ENCODE peak calls at places on chromosomes 16 and 17, in nine cellular contexts. One of them, this sample, is unnamed.

GRCh38 chr16:82043680-82044584 is 8.9 kb downstream of the HSD17B2 start:
- DNase-seq in IMR-90: peak
- DNase-seq in sigmoid colon: no peak
- DNase-seq in stomach: no peak
- DNase-seq in A549: no peak
- DNase-seq in prostate gland: no peak
- DNase-seq in body of pancreas: no peak
- DNase-seq in heart left ventricle: no peak
- DNase-seq in tibial nerve: no peak
- DNase-seq in this sample: no peak

GRCh38 chr17:53896047-53896446 is 73.3 kb downstream of the KIF2B start:
- DNase-seq in IMR-90: no peak
- DNase-seq in sigmoid colon: no peak
- DNase-seq in stomach: no peak
- DNase-seq in A549: no peak
- DNase-seq in prostate gland: no peak
- DNase-seq in body of pancreas: no peak
- DNase-seq in heart left ventricle: no peak
- DNase-seq in tibial nerve: no peak
- DNase-seq in this sample: no peak

GRCh38 chr17:69773081-69773480 is 301.9 kb upstream of the KCNJ16 start:
- DNase-seq in IMR-90: peak
- DNase-seq in sigmoid colon: no peak
- DNase-seq in stomach: no peak
- DNase-seq in A549: no peak
- DNase-seq in prostate gland: no peak
- DNase-seq in body of pancreas: no peak
- DNase-seq in heart left ventricle: no peak
- DNase-seq in tibial nerve: no peak
- DNase-seq in this sample: no peak

GRCh38 chr17:65092262-65092661 is 35.7 kb upstream of the GNA13 start:
- DNase-seq in IMR-90: peak
- DNase-seq in sigmoid colon: no peak
- DNase-seq in stomach: no peak
- DNase-seq in A549: peak
- DNase-seq in prostate gland: no peak
- DNase-seq in body of pancreas: no peak
- DNase-seq in heart left ventricle: no peak
- DNase-seq in tibial nerve: no peak
- DNase-seq in this sample: no peak

GRCh38 chr16:10937068-10937859 is 5.0 kb downstream of the DEXI start:
- DNase-seq in IMR-90: no peak
- DNase-seq in sigmoid colon: no peak
- DNase-seq in stomach: peak
- DNase-seq in A549: no peak
- DNase-seq in prostate gland: peak
- DNase-seq in body of pancreas: peak
- DNase-seq in heart left ventricle: peak
- DNase-seq in tibial nerve: no peak
- DNase-seq in this sample: no peak

GRCh38 chr16:31458073-31458834 is 1.0 kb upstream of the ARMC5 start:
- DNase-seq in IMR-90: peak
- DNase-seq in sigmoid colon: peak
- DNase-seq in stomach: peak
- DNase-seq in A549: peak
- DNase-seq in prostate gland: no peak
- DNase-seq in body of pancreas: peak
- DNase-seq in heart left ventricle: no peak
- DNase-seq in tibial nerve: no peak
- DNase-seq in this sample: no peak

GRCh38 chr17:62974788-62975586 is 9.0 kb downstream of the TANC2 start:
- DNase-seq in IMR-90: no peak
- DNase-seq in sigmoid colon: no peak
- DNase-seq in stomach: no peak
- DNase-seq in A549: no peak
- DNase-seq in prostate gland: no peak
- DNase-seq in body of pancreas: no peak
- DNase-seq in heart left ventricle: no peak
- DNase-seq in tibial nerve: no peak
- DNase-seq in this sample: no peak

GRCh38 chr16:82067042-82067809 is 32.2 kb downstream of the HSD17B2 start:
- DNase-seq in IMR-90: peak
- DNase-seq in sigmoid colon: no peak
- DNase-seq in stomach: no peak
- DNase-seq in A549: no peak
- DNase-seq in prostate gland: no peak
- DNase-seq in body of pancreas: no peak
- DNase-seq in heart left ventricle: no peak
- DNase-seq in tibial nerve: no peak
- DNase-seq in this sample: no peak

GRCh38 chr16:57045694-57046381 is 46.5 kb upstream of the CPNE2 start:
- DNase-seq in IMR-90: peak
- DNase-seq in sigmoid colon: peak
- DNase-seq in stomach: peak
- DNase-seq in A549: peak
- DNase-seq in prostate gland: peak
- DNase-seq in body of pancreas: peak
- DNase-seq in heart left ventricle: peak
- DNase-seq in tibial nerve: peak
- DNase-seq in this sample: peak

GRCh38 chr17:45742251-45742650 is 41.9 kb upstream of the CRHR1 start:
- DNase-seq in IMR-90: no peak
- DNase-seq in sigmoid colon: no peak
- DNase-seq in stomach: no peak
- DNase-seq in A549: no peak
- DNase-seq in prostate gland: no peak
- DNase-seq in body of pancreas: no peak
- DNase-seq in heart left ventricle: no peak
- DNase-seq in tibial nerve: no peak
- DNase-seq in this sample: no peak

GRCh38 chr16:85151603-85152413 is 39.5 kb upstream of the CIBAR2 start:
- DNase-seq in IMR-90: peak
- DNase-seq in sigmoid colon: peak
- DNase-seq in stomach: peak
- DNase-seq in A549: no peak
- DNase-seq in prostate gland: peak
- DNase-seq in body of pancreas: peak
- DNase-seq in heart left ventricle: peak
- DNase-seq in tibial nerve: peak
- DNase-seq in this sample: no peak
- TF ChIP-seq POLR2A in IMR-90: no peak
- TF ChIP-seq POLR2A in sigmoid colon: no peak
- TF ChIP-seq POLR2A in stomach: no peak
- TF ChIP-seq POLR2A in A549: no peak
- TF ChIP-seq POLR2A in prostate gland: no peak
- TF ChIP-seq POLR2A in body of pancreas: no peak
- TF ChIP-seq POLR2A in heart left ventricle: no peak
- TF ChIP-seq POLR2A in tibial nerve: no peak
- TF ChIP-seq POLR2A in this sample: no peak

GRCh38 chr16:85577899-85578598 is 35.1 kb upstream of the GSE1 start:
- DNase-seq in IMR-90: no peak
- DNase-seq in sigmoid colon: no peak
- DNase-seq in stomach: no peak
- DNase-seq in A549: no peak
- DNase-seq in prostate gland: no peak
- DNase-seq in body of pancreas: no peak
- DNase-seq in heart left ventricle: no peak
- DNase-seq in tibial nerve: no peak
- DNase-seq in this sample: no peak
- TF ChIP-seq POLR2A in IMR-90: no peak
- TF ChIP-seq POLR2A in sigmoid colon: no peak
- TF ChIP-seq POLR2A in stomach: no peak
- TF ChIP-seq POLR2A in A549: no peak
- TF ChIP-seq POLR2A in prostate gland: no peak
- TF ChIP-seq POLR2A in body of pancreas: no peak
- TF ChIP-seq POLR2A in heart left ventricle: no peak
- TF ChIP-seq POLR2A in tibial nerve: no peak
- TF ChIP-seq POLR2A in this sample: no peak

GRCh38 chr17:16406742-16407674 is 8.4 kb upstream of the TRPV2 start:
- DNase-seq in IMR-90: no peak
- DNase-seq in sigmoid colon: no peak
- DNase-seq in stomach: no peak
- DNase-seq in A549: peak
- DNase-seq in prostate gland: no peak
- DNase-seq in body of pancreas: no peak
- DNase-seq in heart left ventricle: peak
- DNase-seq in tibial nerve: no peak
- DNase-seq in this sample: peak

DNA sequence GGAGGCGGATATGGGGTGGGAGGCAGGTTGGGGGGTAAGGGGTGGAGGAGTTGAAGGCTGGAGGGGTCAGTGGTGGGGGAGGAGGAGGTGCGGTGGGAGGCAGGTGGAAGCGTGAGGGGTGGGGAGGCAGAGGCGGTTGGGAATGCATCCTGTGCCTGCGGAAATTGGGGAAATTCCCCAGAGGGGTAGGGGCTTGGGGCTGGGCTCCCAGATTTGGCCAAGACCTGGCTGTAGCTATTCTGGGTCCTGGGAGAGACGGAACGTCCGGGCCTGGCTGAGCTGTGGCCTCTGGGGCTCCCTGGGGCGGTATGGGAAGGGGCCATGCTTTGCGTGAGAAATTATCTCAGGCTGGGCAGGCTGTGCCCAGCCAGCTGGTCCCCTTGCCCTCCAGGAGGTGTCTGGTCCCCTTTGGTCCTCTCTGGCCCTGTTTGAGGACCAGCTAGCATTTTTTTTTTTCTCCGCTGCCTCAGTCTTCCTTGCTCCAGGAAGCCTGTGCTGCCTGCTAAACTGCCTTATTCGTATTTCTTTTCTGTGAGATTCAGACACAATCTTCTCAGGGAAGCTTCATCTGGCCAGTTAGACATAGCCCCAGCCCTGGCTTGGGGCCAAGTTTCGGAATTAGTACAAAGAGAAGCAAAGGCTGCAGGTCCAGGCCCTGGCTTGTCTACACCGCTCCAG is 7.3 kb upstream of the TRPV2 start:
- DNase-seq in IMR-90: peak
- DNase-seq in sigmoid colon: peak
- DNase-seq in stomach: peak
- DNase-seq in A549: no peak
- DNase-seq in prostate gland: peak
- DNase-seq in body of pancreas: peak
- DNase-seq in heart left ventricle: peak
- DNase-seq in tibial nerve: peak
- DNase-seq in this sample: peak
- TF ChIP-seq POLR2A in IMR-90: no peak
- TF ChIP-seq POLR2A in sigmoid colon: no peak
- TF ChIP-seq POLR2A in stomach: no peak
- TF ChIP-seq POLR2A in A549: no peak
- TF ChIP-seq POLR2A in prostate gland: no peak
- TF ChIP-seq POLR2A in body of pancreas: no peak
- TF ChIP-seq POLR2A in heart left ventricle: no peak
- TF ChIP-seq POLR2A in tibial nerve: no peak
- TF ChIP-seq POLR2A in this sample: no peak

GRCh38 chr17:16939606-16940115 is 32.3 kb downstream of the TNFRSF13B start:
- DNase-seq in IMR-90: no peak
- DNase-seq in sigmoid colon: peak
- DNase-seq in stomach: peak
- DNase-seq in A549: no peak
- DNase-seq in prostate gland: no peak
- DNase-seq in body of pancreas: no peak
- DNase-seq in heart left ventricle: no peak
- DNase-seq in tibial nerve: no peak
- DNase-seq in this sample: no peak
- TF ChIP-seq POLR2A in IMR-90: no peak
- TF ChIP-seq POLR2A in sigmoid colon: no peak
- TF ChIP-seq POLR2A in stomach: no peak
- TF ChIP-seq POLR2A in A549: no peak
- TF ChIP-seq POLR2A in prostate gland: no peak
- TF ChIP-seq POLR2A in body of pancreas: no peak
- TF ChIP-seq POLR2A in heart left ventricle: no peak
- TF ChIP-seq POLR2A in tibial nerve: no peak
- TF ChIP-seq POLR2A in this sample: no peak

DNA sequence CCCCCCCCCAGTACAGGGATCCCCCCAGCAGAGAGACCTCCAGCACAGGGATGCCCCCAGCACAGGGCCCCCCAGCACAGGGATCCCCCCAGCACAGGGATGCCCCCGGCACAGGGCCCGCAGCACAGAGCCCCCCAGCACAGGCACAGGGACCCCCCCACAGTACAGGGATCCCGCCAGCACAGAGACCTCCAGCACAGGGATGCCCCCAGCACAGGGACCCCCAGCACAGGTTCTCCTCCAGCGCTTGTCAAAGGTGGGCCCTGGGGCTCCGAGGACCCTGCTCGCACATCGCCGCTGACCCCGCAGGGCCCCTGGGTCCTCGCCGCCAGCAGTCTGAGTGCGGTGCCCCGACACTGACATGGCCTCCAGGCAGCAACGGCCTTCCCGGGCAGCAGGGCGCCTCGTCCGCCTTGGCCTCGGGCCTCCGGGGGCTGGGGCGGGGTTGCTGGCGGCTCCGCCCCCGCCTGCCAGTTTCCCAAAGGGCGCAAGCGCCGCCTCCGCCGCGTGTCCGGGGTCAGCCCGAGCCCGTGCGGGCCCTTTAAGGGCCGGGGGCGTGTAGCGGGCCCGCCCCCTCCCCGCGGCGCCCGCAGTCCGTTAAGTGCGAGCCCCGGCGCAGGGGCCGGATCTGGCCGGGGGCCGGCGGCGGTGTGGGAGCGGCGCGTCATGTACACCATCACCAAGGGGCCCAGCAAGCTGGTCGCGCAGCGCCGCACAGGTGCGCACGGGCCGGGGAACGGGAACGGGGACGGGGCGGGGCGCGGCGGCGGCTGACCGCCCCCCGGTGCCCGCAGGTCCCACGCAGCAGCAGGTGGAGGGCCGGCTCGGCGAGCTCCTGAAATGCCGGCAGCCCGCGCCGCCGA is at the start of gene MCRIP2:
- DNase-seq in IMR-90: peak
- DNase-seq in sigmoid colon: peak
- DNase-seq in stomach: peak
- DNase-seq in A549: peak
- DNase-seq in prostate gland: peak
- DNase-seq in body of pancreas: peak
- DNase-seq in heart left ventricle: peak
- DNase-seq in tibial nerve: peak
- DNase-seq in this sample: peak
- TF ChIP-seq POLR2A in IMR-90: peak
- TF ChIP-seq POLR2A in sigmoid colon: peak
- TF ChIP-seq POLR2A in stomach: no peak
- TF ChIP-seq POLR2A in A549: peak
- TF ChIP-seq POLR2A in prostate gland: peak
- TF ChIP-seq POLR2A in body of pancreas: peak
- TF ChIP-seq POLR2A in heart left ventricle: peak
- TF ChIP-seq POLR2A in tibial nerve: no peak
- TF ChIP-seq POLR2A in this sample: peak

GRCh38 chr17:37489197-37490001 is at the start of gene DUSP14:
- DNase-seq in IMR-90: peak
- DNase-seq in sigmoid colon: peak
- DNase-seq in stomach: peak
- DNase-seq in A549: peak
- DNase-seq in prostate gland: peak
- DNase-seq in body of pancreas: peak
- DNase-seq in heart left ventricle: peak
- DNase-seq in tibial nerve: peak
- DNase-seq in this sample: peak
- TF ChIP-seq POLR2A in IMR-90: peak
- TF ChIP-seq POLR2A in sigmoid colon: no peak
- TF ChIP-seq POLR2A in stomach: no peak
- TF ChIP-seq POLR2A in A549: peak
- TF ChIP-seq POLR2A in prostate gland: peak
- TF ChIP-seq POLR2A in body of pancreas: peak
- TF ChIP-seq POLR2A in heart left ventricle: peak
- TF ChIP-seq POLR2A in tibial nerve: peak
- TF ChIP-seq POLR2A in this sample: no peak